ENCODE peak calls at places on chromosomes 16 and 17, in ten cellular contexts. W is stimulated activated CD4-positive, alpha-beta T cell treated with anti-CD3 and anti-CD28 coated beads, Interleukin-1b, Interleukin-23, amount 100 ng/mL, for 48 hours; A is posterior vena cava; N is AG08395; H is iPS-NIHi11; E is germinal center; D is ascending aorta; R is activated T-cell treated with anti-CD3 and anti-CD28 coated beads, Interleukin-2, amount 50 U/mL, for 72 hours; L is IMR-90; I is AG09309. B is an unnamed sample.

GRCh38 chr17:42111901-42112551 is 488 bp downstream of the DHX58 start:
- DNase-seq in W (no peak), A (no peak), N (peak), H (no peak), E (no peak), D (no peak), R (peak), L (peak), I (no peak), B (peak)

GRCh38 chr16:53429221-53429943 is 4.9 kb upstream of the RBL2 start:
- DNase-seq in W (no peak), A (no peak), N (peak), H (no peak), E (no peak), D (no peak), R (no peak), L (peak), I (peak), B (peak)

GRCh38 chr17:82230627-82231311 is 1.9 kb downstream of the SLC16A3 start:
- DNase-seq in W (peak), A (peak), N (peak), H (peak), E (peak), D (peak), R (peak), L (peak), I (peak), B (peak)

GRCh38 chr17:67615011-67615561 is 102.7 kb upstream of the NOL11 start:
- DNase-seq in W (no peak), A (no peak), N (no peak), H (no peak), E (no peak), D (no peak), R (no peak), L (no peak), I (no peak), B (no peak)

GRCh38 chr17:83201206-83202001 is 122.0 kb downstream of the METRNL start:
- DNase-seq in W (peak), A (peak), N (no peak), H (no peak), E (no peak), D (peak), R (peak), L (no peak), I (no peak), B (no peak)

GRCh38 chr17:15392326-15392739 is 50.9 kb upstream of the TEKT3 start:
- DNase-seq in W (no peak), A (no peak), N (peak), H (no peak), E (no peak), D (no peak), R (no peak), L (peak), I (peak), B (peak)

GRCh38 chr17:32142857-32143524 is 689 bp downstream of the RHOT1 start:
- DNase-seq in W (peak), A (no peak), N (peak), H (peak), E (peak), D (peak), R (peak), L (peak), I (no peak), B (peak)

GRCh38 chr16:1941924-1942809 is 832 bp downstream of the MSRB1 start:
- DNase-seq in W (no peak), A (no peak), N (no peak), H (no peak), E (no peak), D (no peak), R (no peak), L (no peak), I (no peak), B (no peak)

GRCh38 chr16:72400257-72401078 is 228.5 kb upstream of the PMFBP1 start:
- DNase-seq in W (peak), A (no peak), N (peak), H (peak), E (peak), D (no peak), R (peak), L (peak), I (peak), B (peak)

GRCh38 chr16:4344659-4345438 is 6.3 kb downstream of the PAM16 start:
- DNase-seq in W (no peak), A (peak), N (peak), H (no peak), E (no peak), D (no peak), R (no peak), L (peak), I (no peak), B (no peak)

GRCh38 chr16:88503374-88503770 is 50.3 kb downstream of the ZFPM1 start:
- DNase-seq in W (no peak), A (no peak), N (no peak), H (no peak), E (no peak), D (no peak), R (no peak), L (peak), I (no peak), B (no peak)

GRCh38 chr16:6841392-6841791 is 491.3 kb upstream of the RBFOX1 start:
- DNase-seq in W (no peak), A (no peak), N (no peak), H (no peak), E (no peak), D (no peak), R (no peak), L (no peak), I (no peak), B (no peak)

GRCh38 chr17:887842-888214 is 91.7 kb downstream of the NXN start:
- DNase-seq in W (no peak), A (no peak), N (no peak), H (no peak), E (no peak), D (no peak), R (no peak), L (no peak), I (no peak), B (no peak)

GRCh38 chr17:50627386-50627781 is 7.3 kb upstream of the ABCC3 start:
- DNase-seq in W (no peak), A (no peak), N (no peak), H (no peak), E (no peak), D (no peak), R (no peak), L (no peak), I (no peak), B (no peak)

GRCh38 chr17:72393553-72393952 is 272.7 kb downstream of the SOX9 start:
- DNase-seq in W (no peak), A (peak), N (peak), H (no peak), E (no peak), D (no peak), R (no peak), L (peak), I (no peak), B (peak)